ENCODE peak calls at places on chromosomes 13 and 19, in four cellular contexts. A is SK-N-SH, U is K562, H is HepG2. D is an unnamed sample.

GRCh38 chr19:45514376-45515051 is 7.2 kb downstream of the VASP start:
- DNase-seq in H (peak; percentile 95), U (peak; percentile 23), A (no peak), D (no peak)

GRCh38 chr13:73368608-73369007 is 309.8 kb downstream of the KLF5 start:
- DNase-seq in H (no peak), A (no peak), U (no peak), D (no peak)

GRCh38 chr19:15296841-15297415 is 35.4 kb downstream of the BRD4 start:
- DNase-seq in H (peak; percentile 85), A (no peak), U (no peak), D (no peak)

GRCh38 chr13:97600438-97601080 is 166.6 kb downstream of the RAP2A start:
- DNase-seq in U (no peak), A (no peak), H (peak; percentile 4), D (no peak)

GRCh38 chr13:99988469-99989375 is 7.1 kb downstream of the ZIC2 start:
- DNase-seq in A (peak; percentile 39), H (no peak), U (no peak), D (no peak)

GRCh38 chr13:33284016-33284415 is 1.5 kb downstream of the STARD13 start:
- DNase-seq in U (no peak), H (no peak), A (no peak), D (no peak)

GRCh38 chr19:16435999-16436650 is 35.6 kb downstream of the EPS15L1 start:
- DNase-seq in H (no peak), A (no peak), U (peak; percentile 33), D (no peak)

GRCh38 chr19:11378319-11379189 is 4.1 kb downstream of the SWSAP1 start:
- DNase-seq in A (peak; percentile 72), H (peak; percentile 48), U (peak; percentile 47), D (no peak)

GRCh38 chr19:8459095-8459494 is 14.3 kb downstream of the HNRNPM start:
- DNase-seq in A (no peak), H (no peak), U (no peak), D (no peak)

GRCh38 chr13:65342938-65343337 is 1887.2 kb downstream of the PCDH9 start:
- DNase-seq in H (no peak), A (no peak), U (no peak), D (no peak)

GRCh38 chr13:70484931-70485330 is 376.7 kb upstream of the KLHL1 start:
- DNase-seq in A (no peak), U (no peak), H (no peak), D (no peak)

GRCh38 chr13:95354680-95355487 is 53.6 kb upstream of the ABCC4 start:
- DNase-seq in U (no peak), A (no peak), H (peak; percentile 8), D (no peak)

GRCh38 chr13:32752997-32753606 is 166.8 kb downstream of the PDS5B start:
- DNase-seq in U (no peak), A (no peak), H (no peak), D (no peak)

GRCh38 chr13:52195052-52195837 is 35.8 kb upstream of the NEK3 start:
- DNase-seq in H (no peak), U (no peak), A (peak; percentile 68), D (no peak)

GRCh38 chr19:4575978-4576933 is 16.8 kb upstream of the SEMA6B start:
- DNase-seq in H (peak; percentile 61), A (peak; percentile 85), U (peak; percentile 74), D (no peak)

GRCh38 chr13:36918246-36919060 is 1.6 kb downstream of the SMAD9 start:
- DNase-seq in A (peak; percentile 25), H (no peak), U (no peak), D (no peak)

GRCh38 chr19:32269831-32270230 is 75.6 kb upstream of the ZNF507 start:
- DNase-seq in H (no peak), A (no peak), U (no peak), D (no peak)

GRCh38 chr19:3123088-3123721 is 12.6 kb upstream of the GNA15 start:
- DNase-seq in H (no peak), U (no peak), A (no peak), D (no peak)

GRCh38 chr13:67314405-67314804 is 84.3 kb upstream of the PCDH9 start:
- DNase-seq in H (no peak), U (no peak), A (no peak), D (no peak)
- TF ChIP-seq FOXM1 in H (no peak), U (no peak), A (no peak), D (no peak)

GRCh38 chr13:83065136-83065535 is 817.1 kb downstream of the SLITRK1 start:
- DNase-seq in A (no peak), U (no peak), H (no peak), D (no peak)
- TF ChIP-seq NFIC in A (no peak), U (no peak), H (no peak), D (no peak)

DNA sequence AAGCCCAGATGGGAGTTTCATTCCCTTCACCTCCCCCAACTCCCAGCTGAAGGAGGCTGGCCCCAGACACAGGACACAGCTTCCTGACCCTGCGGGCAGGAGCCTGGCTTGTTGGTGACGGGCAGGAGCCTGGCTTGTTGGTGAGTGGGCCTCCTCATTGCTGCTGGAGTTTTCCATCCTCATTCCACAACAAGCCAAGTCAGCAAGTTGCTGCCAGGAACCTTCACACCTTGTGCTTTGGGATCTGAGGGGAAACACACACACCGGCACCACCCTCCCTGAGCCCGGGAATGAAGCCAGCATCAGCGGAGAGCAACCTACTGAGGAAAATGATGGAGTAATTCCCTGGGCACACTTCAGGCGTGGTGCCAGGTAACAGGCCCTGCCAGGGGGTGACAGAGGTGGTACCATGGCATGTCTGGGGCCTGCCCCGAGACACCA is 74.9 kb downstream of the ALOX5AP start:
- DNase-seq in A (peak; percentile 77), H (no peak), U (no peak), D (no peak)
- TF ChIP-seq FOXM1 in A (no peak), H (no peak), U (no peak), D (no peak)

GRCh38 chr19:23770672-23771250 is 12.1 kb upstream of the ZNF681 start:
- DNase-seq in H (no peak), A (no peak), U (no peak), D (no peak)
- TF ChIP-seq NFIC in H (no peak), A (no peak), U (no peak), D (no peak)

DNA sequence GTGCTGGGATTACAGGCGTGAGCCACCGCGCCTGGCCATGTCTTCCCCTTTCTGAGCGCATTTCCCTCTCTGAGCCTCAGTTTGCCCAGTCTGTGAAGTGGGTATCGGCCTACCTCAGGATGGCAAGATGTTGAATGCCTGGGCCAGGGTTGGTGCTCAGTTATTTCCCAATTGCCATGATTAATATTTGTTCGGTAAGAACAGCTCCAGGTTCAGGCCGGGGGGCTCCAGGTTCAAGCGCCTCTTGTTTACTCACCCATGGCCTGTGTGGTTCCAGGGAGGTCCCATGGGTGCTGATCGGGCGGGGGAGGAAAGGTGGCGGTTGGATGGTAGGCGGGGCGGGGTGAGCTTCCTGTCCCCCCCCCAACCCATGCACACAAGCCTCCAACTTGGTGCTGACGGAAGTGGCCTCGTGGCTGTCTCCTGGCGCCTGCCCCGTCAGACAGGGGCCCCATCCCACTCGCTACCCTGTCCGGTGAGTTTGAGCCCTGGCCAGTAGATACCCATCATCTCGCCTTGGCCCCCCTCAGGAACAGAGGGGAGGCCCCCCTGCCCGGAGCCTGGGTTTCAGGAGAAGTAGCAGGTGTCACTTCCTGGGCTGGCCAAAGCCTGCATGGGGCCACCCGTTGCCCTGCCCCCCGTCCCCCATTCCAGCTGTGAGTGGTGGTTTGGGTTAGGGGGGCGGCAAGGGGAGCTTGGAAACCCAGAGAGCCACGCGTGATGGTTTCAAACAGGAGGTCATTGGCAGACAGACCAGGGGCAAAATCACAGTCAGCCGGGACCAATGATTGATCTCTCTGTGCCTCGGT is at the start of gene FCHO1:
- DNase-seq in H (peak; percentile 45), A (no peak), U (peak; percentile 78), D (peak; percentile 87)
- TF ChIP-seq FOXM1 in H (no peak), A (no peak), U (no peak), D (peak; percentile 44)

GRCh38 chr13:63208811-63209210 is 1793.2 kb upstream of the PCDH20 start:
- DNase-seq in H (no peak), U (no peak), A (no peak), D (no peak)

GRCh38 chr13:63209330-63210017 is 1793.8 kb upstream of the PCDH20 start:
- DNase-seq in A (no peak), U (no peak), H (no peak), D (no peak)

GRCh38 chr13:63201493-63201892 is 1785.8 kb upstream of the PCDH20 start:
- DNase-seq in A (no peak), H (no peak), U (no peak), D (no peak)

DNA sequence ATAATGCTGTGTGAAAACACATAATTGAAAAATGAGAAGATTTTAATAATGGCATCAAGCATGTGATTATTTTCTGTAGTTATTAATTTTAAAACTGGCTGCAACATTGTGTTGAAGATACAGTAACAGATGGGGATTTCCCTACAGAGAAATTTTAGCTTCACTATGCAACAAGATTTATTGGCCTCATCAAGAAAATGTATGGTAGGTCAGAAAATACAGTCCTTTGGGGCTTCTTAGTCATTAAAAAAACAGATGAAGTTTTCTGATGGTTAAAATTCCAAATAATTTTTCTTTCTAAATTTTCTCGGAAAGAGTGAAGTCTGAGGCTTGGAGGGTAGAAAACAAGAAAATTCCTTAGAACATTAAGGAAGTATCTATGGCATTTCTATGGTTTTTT is 1790.8 kb upstream of the PCDH20 start:
- DNase-seq in A (no peak), U (no peak), H (no peak), D (no peak)
- TF ChIP-seq NFIC in A (no peak), U (no peak), H (no peak), D (no peak)

GRCh38 chr13:23609414-23610186 is 39.4 kb downstream of the TNFRSF19 start:
- DNase-seq in H (no peak), U (no peak), A (no peak), D (no peak)
- TF ChIP-seq FOXM1 in H (no peak), U (no peak), A (no peak), D (peak; percentile 8)

GRCh38 chr19:48873476-48874308 is 1.5 kb downstream of the PPP1R15A start:
- DNase-seq in U (peak; percentile 90), H (no peak), A (no peak), D (no peak)
- TF ChIP-seq NFIC in U (peak; percentile 97), H (no peak), A (no peak), D (no peak)

DNA sequence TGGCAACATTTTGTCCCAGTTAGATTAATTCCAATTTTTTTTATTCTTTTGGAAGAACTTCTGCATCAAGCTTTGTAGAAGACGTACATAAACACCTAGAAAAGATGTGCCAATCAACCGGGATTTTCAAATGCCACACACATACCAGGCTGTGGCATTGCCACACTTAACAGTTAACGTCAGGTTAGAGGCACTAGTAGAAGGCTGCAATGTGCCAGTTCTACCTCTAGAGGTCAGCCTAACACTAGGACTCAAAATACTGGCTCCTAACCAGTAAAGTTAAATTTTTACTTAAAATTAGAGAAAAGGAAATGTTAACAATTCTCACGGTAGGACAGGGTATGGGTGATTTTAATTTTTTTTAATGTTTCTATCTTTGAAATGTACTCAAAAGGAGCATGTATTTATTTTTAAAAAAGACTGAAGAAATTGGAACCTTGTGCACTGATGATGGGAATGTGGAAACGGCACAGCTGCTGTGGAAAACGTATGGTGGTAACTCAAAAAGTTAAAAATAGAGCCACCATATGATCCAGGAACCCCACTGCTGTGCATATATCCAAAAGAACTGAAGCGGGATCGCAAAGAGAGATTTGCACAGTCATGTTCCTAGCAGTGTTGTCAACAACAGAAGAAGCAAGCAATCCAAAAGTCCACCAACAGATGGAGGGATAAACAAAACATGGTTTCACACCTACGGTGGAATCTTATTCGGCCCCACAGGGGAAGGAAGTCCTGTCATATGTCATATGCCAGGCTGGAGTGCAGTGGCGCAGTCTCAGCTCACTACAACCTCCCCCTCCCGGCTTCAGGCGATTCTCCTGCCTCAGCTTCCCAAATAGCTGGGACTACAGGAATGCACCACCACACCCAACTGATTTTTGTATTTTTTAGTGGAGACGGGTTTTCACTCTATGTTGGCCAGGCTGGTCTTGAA is 30.3 kb downstream of the CRYL1 start:
- DNase-seq in H (peak; percentile 66), U (peak; percentile 54), A (peak; percentile 74), D (peak; percentile 40)
- TF ChIP-seq FOXM1 in H (no peak), U (no peak), A (no peak), D (peak; percentile 58)